ENCODE peak calls at places on chromosomes 4 and X, in six cellular contexts. N is GM12892, K is K562, V is GM12878, T is SK-N-SH, Q is HepG2. R is an unnamed sample.

GRCh38 chr4:57154191-57154590 is 44.0 kb upstream of the IGFBP7 start:
- DNase-seq in N (no peak), K (no peak), Q (no peak), V (no peak), T (no peak), R (no peak)

GRCh38 chr4:7068883-7069282 is 1.0 kb upstream of the GRPEL1 start:
- DNase-seq in V (no peak), T (peak; percentile 54), K (peak; percentile 44), N (no peak), Q (no peak), R (no peak)

GRCh38 chr4:59966758-59967157 is 1233.4 kb upstream of the ADGRL3 start:
- DNase-seq in N (no peak), K (no peak), T (no peak), V (no peak), Q (no peak), R (no peak)

GRCh38 chr4:8745828-8746225 is 125.8 kb downstream of the HMX1 start:
- DNase-seq in K (no peak), Q (no peak), V (no peak), N (no peak), T (no peak), R (no peak)

GRCh38 chr4:5926601-5927000 is 33.7 kb upstream of the CRMP1 start:
- DNase-seq in V (no peak), Q (no peak), N (no peak), T (no peak), K (no peak), R (no peak)

GRCh38 chr4:8238515-8239053 is 31.0 kb upstream of the HTRA3 start:
- DNase-seq in T (peak; percentile 79), Q (peak; percentile 72), N (no peak), V (no peak), K (peak; percentile 32), R (no peak)

GRCh38 chr4:147607463-147607862 is 9.7 kb upstream of the TMEM184C start:
- DNase-seq in V (no peak), N (no peak), K (no peak), T (no peak), Q (peak; percentile 58), R (no peak)

GRCh38 chrX:131322646-131323045 is 33.5 kb upstream of the IGSF1 start:
- DNase-seq in N (no peak), Q (no peak), V (no peak), T (no peak), K (no peak), R (no peak)

GRCh38 chr4:184808719-184809062 is 17.1 kb downstream of the ACSL1 start:
- DNase-seq in T (no peak), N (no peak), V (no peak), Q (no peak), K (no peak), R (no peak)

GRCh38 chrX:103404225-103405008 is 28.1 kb downstream of the BEX3 start:
- DNase-seq in V (peak; percentile 33), N (no peak), K (peak; percentile 32), Q (peak; percentile 60), T (peak; percentile 62), R (peak; percentile 2)

GRCh38 chr4:7798215-7798995 is 141.3 kb downstream of the AFAP1 start:
- DNase-seq in V (no peak), Q (no peak), K (no peak), T (no peak), N (no peak), R (no peak)

GRCh38 chrX:150012647-150013046 is 74.4 kb upstream of the EOLA2 start:
- DNase-seq in Q (no peak), K (no peak), T (no peak), V (no peak), N (no peak), R (no peak)

GRCh38 chr4:176642472-176642871 is 150.2 kb downstream of the VEGFC start:
- DNase-seq in K (no peak), V (no peak), N (no peak), Q (no peak), T (no peak), R (no peak)

GRCh38 chrX:154349359-154349935 is 25.0 kb downstream of the FLNA start:
- DNase-seq in K (no peak), Q (no peak), T (no peak), N (no peak), V (no peak), R (no peak)

GRCh38 chr4:6535329-6535692 is 39.7 kb upstream of the MAN2B2 start:
- DNase-seq in T (no peak), V (no peak), Q (no peak), N (no peak), K (no peak), R (no peak)

GRCh38 chrX:106168107-106168506 is at the start of gene PWWP3B:
- DNase-seq in Q (no peak), K (no peak), N (no peak), V (no peak), T (no peak), R (no peak)

GRCh38 chrX:120358687-120359086 is 3.2 kb upstream of the ATP1B4 start:
- DNase-seq in T (no peak), K (no peak), V (no peak), N (no peak), Q (no peak), R (no peak)

GRCh38 chrX:38516196-38516595 is 45.1 kb upstream of the TSPAN7 start:
- DNase-seq in V (no peak), T (no peak), N (no peak), Q (no peak), K (no peak), R (no peak)

GRCh38 chr4:184762100-184762499 is 28.2 kb upstream of the CENPU start:
- DNase-seq in V (peak; percentile 50), K (no peak), Q (no peak), T (no peak), N (no peak), R (peak; percentile 49)

GRCh38 chr4:2510351-2511259 is 25.8 kb upstream of the FAM193A start:
- DNase-seq in T (no peak), V (no peak), N (peak; percentile 29), Q (no peak), K (no peak), R (no peak)

DNA sequence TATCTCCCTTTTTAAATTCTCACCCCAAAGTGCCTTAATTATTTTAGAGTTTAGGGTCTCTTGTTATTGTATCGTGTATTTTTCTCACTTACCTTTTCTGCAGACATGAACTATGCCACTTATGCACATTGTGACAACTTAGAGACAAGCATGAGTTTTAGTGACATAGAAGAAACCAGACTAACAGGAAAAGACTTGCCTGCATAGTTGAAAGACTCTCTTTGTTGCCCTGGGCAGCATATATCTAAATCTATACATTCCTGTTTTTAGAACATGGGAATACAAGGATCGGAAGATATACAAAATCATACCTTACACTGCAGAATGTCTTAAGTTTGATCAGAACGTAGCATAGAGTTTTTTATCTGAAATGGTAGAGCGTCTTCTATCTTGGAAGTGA is 45.1 kb upstream of the ANKRD17 start:
- DNase-seq in N (no peak), K (no peak), T (no peak), V (no peak), Q (no peak), R (no peak)
- TF ChIP-seq POLR2AphosphoS5 in N (no peak), K (no peak), T (no peak), V (no peak), Q (no peak), R (no peak)

GRCh38 chr4:161448550-161449180 is 715.1 kb downstream of the FSTL5 start:
- DNase-seq in T (no peak), Q (no peak), V (no peak), K (no peak), N (no peak), R (no peak)
- TF ChIP-seq TAF1 in T (no peak), Q (no peak), V (no peak), K (no peak), N (no peak), R (no peak)

DNA sequence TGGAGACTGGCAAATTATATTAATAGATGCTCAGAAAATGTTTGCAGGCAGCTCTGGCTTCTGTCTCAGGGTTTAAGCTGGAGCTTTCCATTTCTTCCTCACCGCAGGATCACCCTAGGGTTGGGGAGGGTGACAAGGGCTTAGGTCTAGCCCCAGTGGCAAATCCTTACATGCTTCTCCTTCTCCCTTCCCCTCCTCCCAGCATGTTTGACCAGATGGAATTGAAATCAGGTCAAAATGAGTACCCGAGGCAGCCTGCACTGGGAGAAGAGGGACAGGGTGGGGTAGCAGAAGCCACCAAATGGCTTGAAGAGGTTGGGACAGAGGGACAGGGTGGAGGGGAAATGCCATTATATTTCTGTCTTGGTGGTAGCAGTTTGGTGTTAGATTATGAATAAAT is 1.6 kb downstream of the TMEM35A start:
- DNase-seq in N (no peak), K (no peak), T (no peak), V (no peak), Q (no peak), R (no peak)
- TF ChIP-seq POLR2AphosphoS5 in N (no peak), K (no peak), T (no peak), V (no peak), Q (no peak), R (no peak)

DNA sequence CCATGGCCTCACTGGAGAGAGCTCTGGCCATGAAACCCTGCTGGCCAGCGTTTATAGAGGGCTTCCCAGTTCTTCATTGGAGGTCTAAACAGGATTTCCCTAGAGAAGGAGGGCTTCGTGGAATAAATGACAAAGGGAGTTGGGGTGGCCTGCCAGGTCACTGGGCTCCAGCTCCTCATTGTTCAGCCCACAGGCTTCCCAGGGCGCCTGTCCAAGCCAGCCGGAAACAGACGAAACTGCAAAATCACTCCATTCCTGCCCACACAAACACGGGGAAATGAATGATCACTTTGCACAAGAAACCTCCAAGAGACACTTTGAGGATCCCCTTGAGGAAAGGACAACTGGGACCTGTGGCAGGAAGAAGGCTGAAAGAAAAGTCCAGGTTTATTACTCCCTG is 189.7 kb downstream of the TSPAN5 start:
- DNase-seq in K (no peak), T (no peak), V (no peak), N (no peak), Q (no peak), R (no peak)
- TF ChIP-seq TAF1 in K (no peak), T (no peak), V (no peak), N (no peak), Q (no peak), R (no peak)

DNA sequence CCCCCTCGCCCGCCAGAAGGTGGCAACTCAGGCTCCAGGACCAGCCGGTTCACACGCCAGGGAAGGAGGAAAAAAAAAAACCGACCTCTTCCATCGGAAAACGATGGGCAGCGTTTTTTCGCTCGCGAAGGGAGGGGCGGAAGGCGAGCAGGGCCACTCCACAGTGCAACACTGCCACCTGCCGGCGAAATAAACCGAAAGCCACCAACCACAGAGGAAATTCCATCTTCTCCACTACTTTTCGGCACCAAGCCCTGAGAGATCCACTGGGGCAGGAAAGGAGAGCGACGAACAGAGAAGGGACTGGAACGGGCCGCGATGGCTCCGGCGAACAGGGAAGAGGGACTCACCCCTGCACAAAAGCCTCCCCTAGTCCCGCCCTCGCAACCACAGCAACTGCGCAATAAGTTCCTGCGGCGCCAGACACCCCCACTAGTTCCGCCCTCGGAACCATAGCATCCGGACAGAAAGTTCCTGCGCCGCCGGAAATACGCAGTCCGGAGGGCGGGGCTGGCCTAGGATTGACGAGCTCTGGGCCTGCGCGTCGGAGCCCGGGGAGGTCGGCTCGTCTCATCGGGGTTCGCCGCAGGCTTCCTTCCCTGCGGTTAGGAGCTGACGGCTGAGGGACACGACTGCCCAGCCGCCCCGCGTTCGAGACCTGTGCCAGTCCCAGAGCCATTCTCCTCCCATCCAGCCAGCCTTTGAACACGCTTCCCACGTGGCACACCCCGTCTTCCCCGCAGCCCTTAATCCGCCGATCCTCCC is 23.4 kb downstream of the FAM156A start:
- DNase-seq in Q (peak; percentile 81), T (peak; percentile 92), V (peak; percentile 79), K (peak; percentile 76), N (peak; percentile 83), R (peak; percentile 63)
- TF ChIP-seq POLR2AphosphoS5 in Q (peak; percentile 79), T (peak; percentile 84), V (peak; percentile 83), K (peak; percentile 74), N (peak; percentile 56), R (peak; percentile 77)

R was measured in GM12891.